ENCODE peak calls at places on chromosomes 5 and 9, in six cellular contexts. E, I, V, S, C and O are unnamed samples.

GRCh38 chr9:130140701-130141100 is 31.5 kb upstream of the NCS1 start:
- DNase-seq in E (no peak), I (no peak), V (no peak), S (no peak), C (no peak), O (no peak)

GRCh38 chr5:88691945-88692868 is 190.8 kb downstream of the MEF2C start:
- DNase-seq in E (no peak), I (no peak), V (no peak), S (no peak), C (no peak), O (no peak)

GRCh38 chr9:5895782-5896181 is 5.1 kb downstream of the MLANA start:
- DNase-seq in E (no peak), I (peak), V (no peak), S (no peak), C (no peak), O (no peak)

GRCh38 chr5:145245354-145245753 is 589.8 kb downstream of the PRELID2 start:
- DNase-seq in E (no peak), I (no peak), V (peak), S (no peak), C (no peak), O (no peak)

GRCh38 chr5:62127098-62127736 is 178.8 kb upstream of the KIF2A start:
- DNase-seq in E (no peak), I (no peak), V (no peak), S (no peak), C (no peak), O (no peak)

GRCh38 chr9:133770076-133770777 is 32.1 kb upstream of the SARDH start:
- DNase-seq in E (peak), I (no peak), V (no peak), S (no peak), C (no peak), O (no peak)

GRCh38 chr9:87405677-87406544 is 91.8 kb upstream of the DAPK1 start:
- DNase-seq in E (no peak), I (no peak), V (no peak), S (peak), C (no peak), O (peak)

GRCh38 chr9:114366334-114367128 is 21.3 kb downstream of the AKNA start:
- DNase-seq in E (no peak), I (no peak), V (peak), S (no peak), C (no peak), O (peak)

GRCh38 chr9:88259041-88259440 is 120.8 kb upstream of the SPATA31C2 start:
- DNase-seq in E (no peak), I (no peak), V (no peak), S (no peak), C (no peak), O (no peak)

GRCh38 chr5:172758836-172759149 is 12.2 kb downstream of the DUSP1 start:
- DNase-seq in E (no peak), I (no peak), V (no peak), S (no peak), C (no peak), O (no peak)